ENCODE peak calls at places on chromosomes 1 and 21, in six cellular contexts. R, A, H, Z, C and D are unnamed samples.

GRCh38 chr1:179369751-179370341 is 4.1 kb downstream of the AXDND1 start:
- DNase-seq in R (no peak), A (no peak), H (peak), Z (no peak), C (peak), D (no peak)

GRCh38 chr1:17875882-17876280 is 120.7 kb downstream of the ACTL8 start:
- DNase-seq in R (no peak), A (peak), H (no peak), Z (no peak), C (no peak), D (no peak)

GRCh38 chr1:47554901-47555300 is 117.1 kb downstream of the FOXD2 start:
- DNase-seq in R (no peak), A (no peak), H (no peak), Z (no peak), C (no peak), D (no peak)

GRCh38 chr1:221097479-221098281 is 218.4 kb downstream of the HLX start:
- DNase-seq in R (no peak), A (no peak), H (no peak), Z (no peak), C (no peak), D (no peak)

GRCh38 chr21:35428489-35428888 is 379.4 kb upstream of the RUNX1 start:
- DNase-seq in R (no peak), A (no peak), H (no peak), Z (no peak), C (peak), D (no peak)

GRCh38 chr1:153728305-153729066 is 636 bp downstream of the INTS3 start:
- DNase-seq in R (peak), A (no peak), H (peak), Z (peak), C (peak), D (no peak)

GRCh38 chr1:201268604-201269151 is 14.6 kb upstream of the PKP1 start:
- DNase-seq in R (no peak), A (peak), H (peak), Z (no peak), C (no peak), D (no peak)

GRCh38 chr1:201378804-201379203 is 1.3 kb upstream of the TNNT2 start:
- DNase-seq in R (no peak), A (no peak), H (no peak), Z (no peak), C (no peak), D (no peak)

GRCh38 chr1:117054068-117054467 is 6.1 kb upstream of the TTF2 start:
- DNase-seq in R (no peak), A (no peak), H (no peak), Z (no peak), C (no peak), D (no peak)

GRCh38 chr1:91805343-91805801 is 80.6 kb downstream of the TGFBR3 start:
- DNase-seq in R (no peak), A (no peak), H (no peak), Z (no peak), C (no peak), D (no peak)

GRCh38 chr1:198465201-198466144 is 75.0 kb downstream of the ATP6V1G3 start:
- DNase-seq in R (no peak), A (no peak), H (no peak), Z (no peak), C (peak), D (no peak)

GRCh38 chr1:57678138-57678537 is 254.3 kb upstream of the DAB1 start:
- DNase-seq in R (no peak), A (no peak), H (no peak), Z (no peak), C (no peak), D (no peak)

GRCh38 chr1:201877877-201878339 is 10.8 kb upstream of the SHISA4 start:
- DNase-seq in R (no peak), A (no peak), H (peak), Z (no peak), C (no peak), D (no peak)

GRCh38 chr1:237814319-237814924 is 76.3 kb downstream of the ZP4 start:
- DNase-seq in R (no peak), A (no peak), H (no peak), Z (no peak), C (no peak), D (no peak)

GRCh38 chr1:155320661-155321576 is at the start of gene RUSC1:
- DNase-seq in R (peak), A (peak), H (no peak), Z (peak), C (peak), D (no peak)

GRCh38 chr1:24857528-24858133 is 72.4 kb downstream of the RUNX3 start:
- DNase-seq in R (no peak), A (no peak), H (no peak), Z (no peak), C (no peak), D (no peak)

GRCh38 chr1:22665752-22666151 is 12.7 kb downstream of the C1QB start:
- DNase-seq in R (no peak), A (no peak), H (peak), Z (no peak), C (peak), D (no peak)

GRCh38 chr1:160406131-160406968 is 6.0 kb downstream of the VANGL2 start:
- DNase-seq in R (no peak), A (no peak), H (no peak), Z (no peak), C (no peak), D (no peak)

GRCh38 chr1:93531193-93531592 is 83.3 kb downstream of the FNBP1L start:
- DNase-seq in R (no peak), A (no peak), H (no peak), Z (no peak), C (no peak), D (no peak)

GRCh38 chr1:41072051-41072450 is 50.5 kb upstream of the SLFNL1 start:
- DNase-seq in R (no peak), A (no peak), H (no peak), Z (no peak), C (no peak), D (no peak)

GRCh38 chr1:211135342-211135950 is 1.5 kb upstream of the KCNH1 start:
- DNase-seq in R (no peak), A (no peak), H (no peak), Z (no peak), C (no peak), D (peak)

GRCh38 chr1:25672763-25673409 is 56.3 kb downstream of the MAN1C1 start:
- DNase-seq in R (no peak), A (no peak), H (no peak), Z (no peak), C (no peak), D (no peak)

GRCh38 chr1:173332026-173332425 is 124.9 kb upstream of the TNFSF4 start:
- DNase-seq in R (no peak), A (no peak), H (no peak), Z (no peak), C (no peak), D (no peak)

GRCh38 chr1:199116488-199116887 is 477.6 kb downstream of the PTPRC start:
- DNase-seq in R (no peak), A (no peak), H (no peak), Z (no peak), C (no peak), D (no peak)

GRCh38 chr21:34536311-34536710 is 24.3 kb upstream of the KCNE1 start:
- DNase-seq in R (no peak), A (no peak), H (no peak), Z (no peak), C (no peak), D (no peak)

GRCh38 chr1:222815367-222815765 is 527 bp downstream of the DISP1 start:
- DNase-seq in R (peak), A (no peak), H (peak), Z (peak), C (no peak), D (no peak)

GRCh38 chr1:26092422-26092821 is 19.2 kb upstream of the PDIK1L start:
- DNase-seq in R (no peak), A (no peak), H (no peak), Z (no peak), C (no peak), D (no peak)

GRCh38 chr1:115670476-115671175 is 28.9 kb downstream of the VANGL1 start:
- DNase-seq in R (no peak), A (no peak), H (no peak), Z (no peak), C (peak), D (no peak)

GRCh38 chr1:197099444-197099843 is 32.4 kb upstream of the F13B start:
- DNase-seq in R (no peak), A (no peak), H (no peak), Z (no peak), C (no peak), D (no peak)

GRCh38 chr1:34013958-34014737 is 150.3 kb downstream of the HMGB4 start:
- DNase-seq in R (no peak), A (no peak), H (peak), Z (peak), C (peak), D (no peak)

GRCh38 chr1:50851034-50851433 is 109.0 kb downstream of the FAF1 start:
- DNase-seq in R (no peak), A (no peak), H (no peak), Z (no peak), C (no peak), D (no peak)

GRCh38 chr1:208239518-208240381 is 4.4 kb downstream of the PLXNA2 start:
- DNase-seq in R (no peak), A (no peak), H (peak), Z (no peak), C (no peak), D (no peak)

GRCh38 chr21:38306833-38307232 is 50.0 kb downstream of the KCNJ15 start:
- DNase-seq in R (no peak), A (no peak), H (no peak), Z (no peak), C (no peak), D (no peak)

GRCh38 chr1:36115200-36115669 is 9.8 kb downstream of the COL8A2 start:
- DNase-seq in R (no peak), A (no peak), H (no peak), Z (no peak), C (peak), D (no peak)